ENCODE peak calls at places on chromosomes 13 and 19, in nine cellular contexts. U is esophagus squamous epithelium, X is tibial nerve, D is fibroblast of lung, O is stomach, W is K562, R is fibroblast of the aortic adventitia, B is GM12865, T is epithelial cell of esophagus. C is an unnamed sample.

GRCh38 chr19:41928754-41929535 is 696 bp upstream of the ERFL start:
- DNase-seq in U (no peak), X (no peak), D (no peak), O (no peak), W (peak), R (no peak), B (peak), T (no peak), C (no peak)

GRCh38 chr13:111917901-111918300 is 149.0 kb upstream of the SOX1 start:
- DNase-seq in U (no peak), X (no peak), D (no peak), O (no peak), W (no peak), R (no peak), B (no peak), T (no peak), C (no peak)

GRCh38 chr13:44280461-44280860 is 93.2 kb upstream of the SERP2 start:
- DNase-seq in U (no peak), X (no peak), D (peak), O (no peak), W (no peak), R (peak), B (no peak), T (peak), C (no peak)

GRCh38 chr19:14114854-14115253 is 2.7 kb downstream of the PRKACA start:
- DNase-seq in U (no peak), X (no peak), D (no peak), O (peak), W (peak), R (no peak), B (peak), T (peak), C (peak)

GRCh38 chr13:49297338-49297737 is 49.6 kb downstream of the CDADC1 start:
- DNase-seq in U (no peak), X (no peak), D (no peak), O (no peak), W (no peak), R (no peak), B (no peak), T (no peak), C (no peak)

GRCh38 chr19:13637664-13638063 is 126.7 kb upstream of the MRI1 start:
- DNase-seq in U (no peak), X (no peak), D (peak), O (no peak), W (no peak), R (peak), B (no peak), T (peak), C (no peak)

GRCh38 chr13:35711909-35712308 is 235.4 kb upstream of the MAB21L1 start:
- DNase-seq in U (no peak), X (no peak), D (no peak), O (no peak), W (no peak), R (no peak), B (no peak), T (peak), C (no peak)

GRCh38 chr13:80473695-80474094 is 132.8 kb upstream of the SPRY2 start:
- DNase-seq in U (no peak), X (no peak), D (peak), O (no peak), W (no peak), R (peak), B (no peak), T (peak), C (no peak)

GRCh38 chr19:56477429-56478338 is 539 bp upstream of the ZNF667 start:
- DNase-seq in U (no peak), X (peak), D (peak), O (peak), W (peak), R (peak), B (no peak), T (peak), C (peak)

GRCh38 chr13:97342936-97343335 is 91.0 kb upstream of the RAP2A start:
- DNase-seq in U (no peak), X (no peak), D (no peak), O (no peak), W (no peak), R (no peak), B (no peak), T (no peak), C (no peak)

GRCh38 chr19:4582980-4583842 is 23.7 kb upstream of the SEMA6B start:
- DNase-seq in U (no peak), X (no peak), D (no peak), O (no peak), W (no peak), R (no peak), B (no peak), T (no peak), C (no peak)

GRCh38 chr13:110396913-110397379 is 89.9 kb downstream of the COL4A2 start:
- DNase-seq in U (no peak), X (peak), D (peak), O (peak), W (no peak), R (peak), B (no peak), T (peak), C (peak)

GRCh38 chr13:106103779-106104178 is 431.7 kb downstream of the EFNB2 start:
- DNase-seq in U (no peak), X (no peak), D (no peak), O (no peak), W (no peak), R (no peak), B (no peak), T (no peak), C (no peak)

GRCh38 chr19:29971002-29971401 is 29.0 kb downstream of the URI1 start:
- DNase-seq in U (no peak), X (no peak), D (no peak), O (no peak), W (no peak), R (no peak), B (no peak), T (no peak), C (no peak)

GRCh38 chr13:43072394-43072793 is 49.0 kb downstream of the DNAJC15 start:
- DNase-seq in U (no peak), X (peak), D (peak), O (no peak), W (no peak), R (no peak), B (no peak), T (peak), C (no peak)

GRCh38 chr19:54017266-54017665 is 25.8 kb downstream of the CACNG6 start:
- DNase-seq in U (no peak), X (no peak), D (peak), O (no peak), W (no peak), R (peak), B (no peak), T (peak), C (no peak)

GRCh38 chr19:17796013-17796837 is 1.3 kb downstream of the B3GNT3 start:
- DNase-seq in U (no peak), X (no peak), D (no peak), O (peak), W (no peak), R (no peak), B (no peak), T (no peak), C (no peak)
- H3K4me3 ChIP-seq in U (peak), X (no peak), D (no peak), O (peak), W (no peak), R (no peak), B (no peak), T (peak), C (no peak)

GRCh38 chr19:49326165-49326704 is 1.2 kb upstream of the SLC6A16 start:
- DNase-seq in U (no peak), X (no peak), D (no peak), O (no peak), W (no peak), R (no peak), B (peak), T (no peak), C (no peak)
- H3K4me3 ChIP-seq in U (no peak), X (no peak), D (no peak), O (no peak), W (no peak), R (no peak), B (peak), T (no peak), C (no peak)

GRCh38 chr19:35862528-35862927 is 5.8 kb downstream of the KIRREL2 start:
- DNase-seq in U (no peak), X (no peak), D (no peak), O (no peak), W (peak), R (no peak), B (no peak), T (no peak), C (no peak)

GRCh38 chr19:35860436-35860817 is 3.7 kb downstream of the KIRREL2 start:
- DNase-seq in U (no peak), X (no peak), D (no peak), O (no peak), W (no peak), R (no peak), B (no peak), T (no peak), C (no peak)

GRCh38 chr19:35859414-35859813 is 2.7 kb downstream of the KIRREL2 start:
- DNase-seq in U (no peak), X (no peak), D (no peak), O (no peak), W (no peak), R (no peak), B (no peak), T (no peak), C (no peak)

GRCh38 chr19:35861640-35862160 is 5.0 kb downstream of the KIRREL2 start:
- DNase-seq in U (no peak), X (no peak), D (no peak), O (no peak), W (no peak), R (no peak), B (no peak), T (no peak), C (no peak)

GRCh38 chr19:35860818-35861639 is 4.3 kb downstream of the KIRREL2 start:
- DNase-seq in U (no peak), X (no peak), D (no peak), O (peak), W (peak), R (no peak), B (no peak), T (no peak), C (no peak)
- H3K4me3 ChIP-seq in U (no peak), X (no peak), D (no peak), O (peak), W (no peak), R (no peak), B (no peak), T (no peak), C (no peak)

GRCh38 chr19:19820774-19821315 is 705 bp downstream of the ZNF506 start:
- DNase-seq in U (no peak), X (no peak), D (no peak), O (no peak), W (no peak), R (peak), B (peak), T (no peak), C (no peak)
- H3K4me3 ChIP-seq in U (peak), X (peak), D (peak), O (peak), W (no peak), R (peak), B (peak), T (peak), C (peak)

DNA sequence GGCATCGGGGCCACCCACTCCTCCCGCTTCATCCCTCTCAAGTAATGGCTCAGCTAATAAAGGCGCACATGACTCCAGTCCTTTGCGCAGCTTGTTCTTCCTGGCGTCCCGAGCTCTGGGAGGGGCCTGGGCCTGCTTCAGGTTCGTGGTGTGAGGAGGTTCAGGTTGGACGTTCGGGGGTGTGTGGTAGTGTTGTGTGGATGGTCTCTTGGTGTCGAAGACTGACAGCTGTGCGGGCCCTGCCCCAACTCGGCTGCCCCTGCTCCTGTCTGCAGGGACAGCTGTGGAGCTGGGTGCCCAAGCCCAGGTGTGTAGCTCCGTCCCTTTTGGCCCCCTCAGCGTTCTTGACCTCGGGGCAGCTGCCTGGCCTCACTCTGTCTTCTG is 2.2 kb downstream of the RPS15 start:
- DNase-seq in U (no peak), X (no peak), D (no peak), O (no peak), W (no peak), R (no peak), B (no peak), T (no peak), C (no peak)
- H3K4me3 ChIP-seq in U (no peak), X (no peak), D (no peak), O (peak), W (peak), R (no peak), B (no peak), T (no peak), C (no peak)

GRCh38 chr13:36920612-36921185 is 661 bp upstream of the SMAD9 start:
- DNase-seq in U (no peak), X (no peak), D (no peak), O (no peak), W (no peak), R (no peak), B (no peak), T (no peak), C (no peak)
- H3K4me3 ChIP-seq in U (peak), X (peak), D (peak), O (peak), W (no peak), R (peak), B (no peak), T (peak), C (peak)

DNA sequence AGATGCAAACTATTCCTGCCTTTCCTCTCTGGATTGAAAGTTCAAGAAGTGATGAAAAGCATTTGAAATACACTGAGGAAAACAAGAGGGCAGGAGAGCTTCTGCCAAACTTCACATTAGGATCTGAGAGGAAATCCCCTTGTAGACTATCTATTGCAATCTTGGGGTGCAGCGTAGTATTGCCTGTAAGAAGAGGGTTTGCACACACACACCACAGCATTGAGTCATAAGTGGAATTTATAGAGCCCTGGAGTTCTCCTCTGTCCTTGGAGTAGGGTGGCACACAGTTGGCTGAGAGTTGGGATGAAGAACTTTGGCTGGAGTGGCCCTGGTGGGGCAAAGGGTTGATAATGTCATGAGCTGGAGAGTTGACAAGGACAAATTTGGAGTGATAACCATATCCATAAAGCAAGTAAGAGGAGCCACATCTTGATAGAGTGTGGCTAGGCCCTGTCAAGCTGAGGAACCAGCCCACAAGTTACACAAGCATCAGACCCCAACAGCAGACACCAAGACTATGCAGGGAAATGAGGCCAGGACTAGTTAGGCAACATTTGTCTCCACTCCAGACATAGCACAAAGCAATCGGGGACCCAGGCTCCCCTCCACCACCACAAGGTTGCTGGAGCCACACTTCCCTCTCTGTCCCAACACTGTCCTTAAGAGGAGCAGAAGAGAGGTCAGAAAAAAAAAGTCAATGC is 520.9 kb downstream of the KLF5 start:
- DNase-seq in U (no peak), X (no peak), D (no peak), O (no peak), W (no peak), R (no peak), B (no peak), T (no peak), C (no peak)
- H3K4me3 ChIP-seq in U (no peak), X (no peak), D (no peak), O (no peak), W (no peak), R (no peak), B (no peak), T (no peak), C (no peak)

GRCh38 chr19:45940515-45940805 is 25.9 kb upstream of the NANOS2 start:
- DNase-seq in U (no peak), X (no peak), D (no peak), O (no peak), W (no peak), R (no peak), B (no peak), T (no peak), C (no peak)
- H3K4me3 ChIP-seq in U (no peak), X (no peak), D (no peak), O (no peak), W (no peak), R (no peak), B (no peak), T (no peak), C (no peak)

C was measured in right atrium auricular region.